ENCODE peak calls at places on chromosomes 5 and 9, in four cellular contexts. K, A, C and L are unnamed samples.

GRCh38 chr5:126909856-126910255 is 120.5 kb downstream of the MARCHF3 start:
- DNase-seq in K (no peak), A (no peak), C (no peak), L (no peak)

GRCh38 chr5:112684737-112685136 is 52.9 kb upstream of the APC start:
- DNase-seq in A (no peak), C (peak), K (peak), L (no peak)

GRCh38 chr5:114055318-114055788 is 306.5 kb upstream of the KCNN2 start:
- DNase-seq in C (peak), K (no peak), A (no peak), L (peak)

GRCh38 chr5:171207256-171207866 is 101.7 kb upstream of the TLX3 start:
- DNase-seq in K (peak), A (no peak), C (peak), L (peak)

GRCh38 chr5:58898538-58898937 is 315.7 kb downstream of the RAB3C start:
- DNase-seq in A (no peak), K (no peak), C (no peak), L (no peak)

GRCh38 chr5:73938280-73938937 is 312.4 kb downstream of the ARHGEF28 start:
- DNase-seq in C (peak), A (no peak), K (peak), L (no peak)

GRCh38 chr9:2087500-2088313 is 72.6 kb downstream of the SMARCA2 start:
- DNase-seq in C (peak), K (peak), A (no peak), L (no peak)

GRCh38 chr5:66529182-66529581 is 67.0 kb upstream of the MAST4 start:
- DNase-seq in A (no peak), C (no peak), K (no peak), L (no peak)

GRCh38 chr5:37774912-37775483 is 64.8 kb downstream of the GDNF start:
- DNase-seq in A (no peak), K (peak), C (no peak), L (peak)

GRCh38 chr5:16568875-16569580 is 47.8 kb downstream of the RETREG1 start:
- DNase-seq in K (peak), C (peak), A (no peak), L (no peak)

GRCh38 chr5:59722875-59723274 is 170.7 kb downstream of the PDE4D start:
- DNase-seq in A (no peak), C (peak), K (peak), L (no peak)

GRCh38 chr5:139100825-139101224 is 97.3 kb downstream of the SIL1 start:
- DNase-seq in K (peak), C (peak), A (no peak), L (no peak)

GRCh38 chr9:99235874-99236627 is 14.0 kb downstream of the SEC61B start:
- DNase-seq in A (no peak), K (no peak), C (no peak), L (no peak)

GRCh38 chr5:142492781-142493281 is 168.0 kb upstream of the SPRY4 start:
- DNase-seq in K (no peak), A (no peak), C (peak), L (no peak)

GRCh38 chr5:157820593-157821252 is 38.2 kb downstream of the CLINT1 start:
- DNase-seq in A (no peak), K (peak), C (peak), L (peak)

GRCh38 chr5:157819502-157820125 is 39.3 kb downstream of the CLINT1 start:
- DNase-seq in C (no peak), K (no peak), A (no peak), L (no peak)

GRCh38 chr5:157818368-157818767 is 40.6 kb downstream of the CLINT1 start:
- DNase-seq in A (no peak), C (no peak), K (no peak), L (no peak)

GRCh38 chr5:157817928-157818327 is 41.0 kb downstream of the CLINT1 start:
- DNase-seq in K (no peak), C (no peak), A (no peak), L (no peak)

DNA sequence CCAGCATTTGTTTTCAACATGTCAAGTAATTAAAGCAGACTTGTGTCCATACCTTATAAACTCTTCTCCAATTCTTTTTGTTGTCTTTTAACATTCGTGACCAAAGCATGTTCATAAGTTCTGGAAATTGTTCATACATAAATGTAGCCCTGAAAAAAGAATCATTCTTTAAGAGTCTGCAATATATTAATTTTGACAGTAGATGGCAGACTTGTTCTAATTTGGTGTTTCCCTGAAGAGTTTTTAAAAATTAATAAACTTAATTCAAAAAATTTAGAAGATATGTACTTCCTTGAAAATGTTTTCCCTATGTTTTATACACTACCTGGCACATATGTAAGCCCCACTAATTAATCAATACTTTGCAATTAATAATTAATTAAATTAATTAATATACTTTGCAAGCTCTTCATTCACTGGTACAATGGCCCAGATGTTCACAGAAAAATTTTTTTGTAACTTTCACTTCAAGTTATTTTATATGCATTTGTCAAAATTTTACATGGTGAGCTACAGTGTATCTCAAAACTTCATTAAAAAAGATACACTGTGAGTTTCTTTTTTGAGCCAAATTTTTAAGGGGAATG is 42.2 kb downstream of the CLINT1 start:
- DNase-seq in A (no peak), C (no peak), K (no peak), L (no peak)
- TF ChIP-seq CTCF in A (peak), C (peak), K (peak), L (peak)

GRCh38 chr9:7147136-7148090 is 389.6 kb downstream of the KDM4C start:
- DNase-seq in K (no peak), A (no peak), C (no peak), L (no peak)

GRCh38 chr9:7148243-7148765 is 390.5 kb downstream of the KDM4C start:
- DNase-seq in K (no peak), C (no peak), A (no peak), L (no peak)

GRCh38 chr9:7150153-7150890 is 392.5 kb downstream of the KDM4C start:
- DNase-seq in C (no peak), A (no peak), K (no peak), L (no peak)

GRCh38 chr9:7146582-7146981 is 388.8 kb downstream of the KDM4C start:
- DNase-seq in A (no peak), K (peak), C (no peak), L (no peak)

GRCh38 chr9:7149258-7149657 is 391.5 kb downstream of the KDM4C start:
- DNase-seq in C (no peak), A (no peak), K (no peak), L (no peak)
- TF ChIP-seq CTCF in C (no peak), A (no peak), K (no peak), L (no peak)

DNA sequence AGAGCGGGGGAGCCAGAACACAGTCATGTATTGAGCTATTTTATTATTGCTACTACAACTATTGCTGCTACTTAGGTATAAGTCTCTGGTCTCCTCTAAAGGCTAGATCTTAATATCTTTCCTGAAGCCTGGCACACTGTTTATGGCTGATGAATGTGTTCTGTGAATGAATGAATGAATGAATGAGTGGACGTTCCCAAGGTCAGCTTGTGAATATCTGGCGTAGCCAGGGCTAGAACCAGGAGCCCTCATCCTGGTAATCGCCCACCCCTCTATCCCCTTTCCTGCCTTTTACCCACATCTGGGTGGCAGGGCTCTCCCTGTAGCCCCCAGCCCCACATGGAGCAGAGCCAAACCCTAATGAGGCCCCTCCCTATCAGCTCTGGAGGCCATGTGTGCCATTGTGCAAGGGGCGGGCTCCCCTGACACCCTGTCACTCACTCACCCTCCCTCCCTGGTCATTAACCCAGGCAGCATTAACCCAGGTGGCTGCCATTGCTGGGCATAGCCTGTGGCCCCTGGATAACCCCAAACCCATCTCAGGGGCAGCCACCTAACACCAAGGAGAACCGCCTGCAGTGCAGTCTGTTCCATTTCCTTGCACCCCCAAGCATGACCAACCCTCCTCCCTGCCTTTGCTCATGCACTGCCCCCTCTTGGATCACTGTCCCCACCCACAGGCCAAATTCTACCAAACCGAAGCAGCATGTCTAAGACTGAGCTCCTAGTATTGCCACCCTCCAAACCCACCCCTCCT is 2.0 kb upstream of the AKNA start:
- DNase-seq in A (no peak), K (no peak), C (no peak), L (no peak)
- TF ChIP-seq CTCF in A (no peak), K (no peak), C (no peak), L (no peak)

GRCh38 chr5:77867914-77868313 is 91.8 kb upstream of the TBCA start:
- DNase-seq in C (no peak), A (no peak), K (no peak), L (no peak)

GRCh38 chr5:77866198-77866597 is 90.1 kb upstream of the TBCA start:
- DNase-seq in K (no peak), A (no peak), C (no peak), L (no peak)

GRCh38 chr5:77869115-77869798 is 93.1 kb upstream of the TBCA start:
- DNase-seq in K (no peak), A (no peak), C (no peak), L (no peak)

GRCh38 chr5:77864997-77865396 is 88.9 kb upstream of the TBCA start:
- DNase-seq in A (no peak), K (no peak), C (no peak), L (no peak)

DNA sequence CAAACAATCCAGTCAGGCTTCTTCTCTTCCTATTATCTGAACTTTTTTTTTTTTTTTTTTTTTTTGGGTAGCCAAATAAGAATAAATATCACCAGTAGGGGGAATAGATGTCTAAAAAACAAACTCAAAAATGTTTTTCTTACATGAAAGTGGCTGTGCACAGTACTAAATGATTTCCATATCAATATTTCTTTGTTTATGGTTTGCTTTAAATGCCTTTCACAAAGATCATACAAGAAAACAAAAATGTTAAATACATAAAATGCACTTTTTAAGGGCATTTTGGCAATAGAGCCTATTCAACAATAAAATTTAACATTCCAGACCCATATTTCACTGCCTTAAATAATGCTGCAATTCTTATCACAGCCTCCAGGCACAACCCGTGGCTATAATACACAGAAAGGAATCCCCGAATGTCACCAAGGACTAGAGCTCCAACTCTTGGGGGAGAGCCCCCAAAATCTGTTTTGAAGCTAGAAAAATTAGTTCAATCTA is 91.1 kb upstream of the TBCA start:
- DNase-seq in C (no peak), K (no peak), A (no peak), L (no peak)
- TF ChIP-seq CTCF in C (peak), K (peak), A (peak), L (no peak)